ENCODE peak calls at places on chromosomes 13 and 19, in five cellular contexts. D is fibroblast of lung, G is AG10803, Y is transverse colon, W is left ventricle myocardium inferior. N is an unnamed sample.

GRCh38 chr19:17125728-17126677 is 50.4 kb downstream of the MYO9B start:
- DNase-seq in Y (peak), G (no peak), W (peak), D (peak), N (peak)

GRCh38 chr13:48993150-48993549 is 17.4 kb downstream of the FNDC3A start:
- DNase-seq in D (no peak), Y (no peak), W (no peak), G (no peak), N (no peak)

GRCh38 chr19:32453736-32454135 is 48.2 kb downstream of the DPY19L3 start:
- DNase-seq in Y (no peak), W (no peak), D (no peak), G (peak), N (no peak)

GRCh38 chr19:38441660-38442348 is 8.3 kb downstream of the RYR1 start:
- DNase-seq in W (no peak), Y (no peak), D (no peak), G (no peak), N (no peak)

GRCh38 chr13:84946144-84946543 is 853.1 kb downstream of the SLITRK6 start:
- DNase-seq in W (no peak), D (no peak), Y (no peak), G (no peak), N (no peak)

GRCh38 chr19:40754611-40755247 is 3.7 kb downstream of the SNRPA start:
- DNase-seq in G (peak), Y (peak), D (no peak), W (no peak), N (no peak)

GRCh38 chr13:94677799-94678198 is 34.5 kb downstream of the SOX21 start:
- DNase-seq in W (no peak), Y (no peak), D (no peak), G (no peak), N (no peak)

GRCh38 chr13:100734194-100734720 is 59.7 kb upstream of the TMTC4 start:
- DNase-seq in Y (no peak), D (no peak), W (no peak), G (no peak), N (no peak)

GRCh38 chr13:33119022-33119735 is 103.0 kb downstream of the KL start:
- DNase-seq in Y (no peak), G (peak), D (peak), W (no peak), N (no peak)

GRCh38 chr19:55041627-55042343 is 3.7 kb upstream of the GP6 start:
- DNase-seq in Y (no peak), W (no peak), G (no peak), D (no peak), N (peak)

GRCh38 chr19:633786-634639 is 676 bp upstream of the POLRMT start:
- DNase-seq in W (no peak), G (no peak), Y (no peak), D (no peak), N (no peak)

GRCh38 chr19:16773939-16774338 is 54.3 kb downstream of the NWD1 start:
- DNase-seq in G (no peak), Y (no peak), D (no peak), W (no peak), N (no peak)

GRCh38 chr13:63161219-63161618 is 1745.6 kb upstream of the PCDH20 start:
- DNase-seq in Y (no peak), G (no peak), W (no peak), D (peak), N (no peak)

GRCh38 chr13:66207610-66208009 is 1022.5 kb downstream of the PCDH9 start:
- DNase-seq in Y (no peak), W (no peak), D (peak), G (no peak), N (no peak)

GRCh38 chr13:85806553-85807175 is 7.4 kb upstream of the SLITRK6 start:
- DNase-seq in Y (no peak), G (peak), W (no peak), D (peak), N (no peak)

GRCh38 chr13:23350009-23350408 is 83.5 kb downstream of the SACS start:
- DNase-seq in Y (no peak), G (peak), W (no peak), D (peak), N (no peak)

GRCh38 chr19:7904074-7905020 is 670 bp downstream of the MAP2K7 start:
- DNase-seq in D (no peak), G (no peak), Y (peak), W (no peak), N (peak)
- H3K4me3 ChIP-seq in D (peak), G (peak), Y (peak), W (peak), N (peak)

GRCh38 chr13:111385182-111385857 is 64.9 kb downstream of the TEX29 start:
- DNase-seq in Y (no peak), G (no peak), D (no peak), W (no peak), N (no peak)
- H3K4me3 ChIP-seq in Y (no peak), G (no peak), D (no peak), W (no peak), N (no peak)

GRCh38 chr13:46496086-46496485 is 56.9 kb upstream of the LRCH1 start:
- DNase-seq in D (no peak), Y (no peak), W (no peak), G (peak), N (no peak)

GRCh38 chr13:46491641-46492040 is 61.3 kb upstream of the LRCH1 start:
- DNase-seq in G (no peak), W (no peak), D (no peak), Y (no peak), N (no peak)

GRCh38 chr13:46495647-46496046 is 57.3 kb upstream of the LRCH1 start:
- DNase-seq in Y (no peak), G (peak), W (no peak), D (no peak), N (no peak)

GRCh38 chr13:46492946-46493345 is 60.0 kb upstream of the LRCH1 start:
- DNase-seq in Y (no peak), G (peak), W (no peak), D (peak), N (no peak)

GRCh38 chr13:46495066-46495465 is 57.9 kb upstream of the LRCH1 start:
- DNase-seq in D (no peak), Y (no peak), G (no peak), W (no peak), N (no peak)
- H3K4me3 ChIP-seq in D (no peak), Y (no peak), G (no peak), W (no peak), N (no peak)

DNA sequence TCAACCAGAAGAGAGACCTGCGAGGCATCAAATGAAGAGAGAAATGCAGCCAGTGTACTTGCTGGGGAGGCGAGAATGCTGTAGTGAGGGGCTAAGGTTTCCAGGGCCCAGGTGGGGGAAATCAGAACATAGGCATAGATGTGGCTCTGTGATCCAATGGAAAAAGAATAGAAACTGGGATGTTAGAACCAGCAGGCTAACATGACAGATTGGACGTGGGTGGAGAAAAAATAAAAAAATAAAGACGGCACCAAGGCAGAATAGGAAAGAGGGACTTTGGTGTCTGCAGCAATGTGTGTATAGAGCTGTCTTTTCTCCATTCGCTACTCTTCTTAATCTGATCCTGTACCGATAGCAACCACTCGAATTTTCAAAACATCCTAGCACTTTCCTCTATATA is 381.0 kb upstream of the NBEA start:
- DNase-seq in Y (no peak), D (no peak), W (no peak), G (no peak), N (no peak)
- H3K4me3 ChIP-seq in Y (no peak), D (no peak), W (no peak), G (no peak), N (no peak)

GRCh38 chr13:114067886-114068722 is 64.3 kb downstream of the RASA3 start:
- DNase-seq in G (no peak), D (no peak), Y (peak), W (no peak), N (peak)
- H3K4me3 ChIP-seq in G (peak), D (peak), Y (no peak), W (no peak), N (no peak)

GRCh38 chr13:78183737-78184136 is 265.1 kb upstream of the EDNRB start:
- DNase-seq in D (no peak), Y (no peak), W (no peak), G (peak), N (no peak)
- H3K4me3 ChIP-seq in D (no peak), Y (no peak), W (no peak), G (no peak), N (no peak)

DNA sequence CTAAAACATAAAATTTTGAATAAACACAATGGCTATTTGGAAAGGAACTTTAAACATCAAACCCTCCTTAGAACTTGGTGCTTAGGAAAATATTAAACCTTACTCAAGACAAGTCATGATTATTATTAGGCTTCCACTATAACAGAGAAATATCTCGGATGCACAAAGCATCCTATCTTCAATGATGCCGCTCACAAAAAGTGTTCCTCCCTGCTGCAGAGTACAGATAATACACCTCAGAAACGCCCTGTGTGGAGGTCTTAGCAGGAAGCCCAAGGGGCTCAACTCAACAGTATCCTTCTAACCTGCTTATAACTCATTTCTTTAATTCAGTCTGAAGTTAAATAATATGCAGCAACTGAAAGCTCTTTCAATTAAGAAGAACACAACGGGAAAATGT is 12.2 kb downstream of the ELF1 start:
- DNase-seq in Y (no peak), W (no peak), D (no peak), G (no peak), N (no peak)
- H3K4me3 ChIP-seq in Y (no peak), W (no peak), D (no peak), G (no peak), N (no peak)

GRCh38 chr19:47305309-47305751 is 4.3 kb upstream of the C5AR1 start:
- DNase-seq in W (peak), G (peak), Y (peak), D (peak), N (peak)
- H3K4me3 ChIP-seq in W (no peak), G (no peak), Y (no peak), D (no peak), N (peak)

GRCh38 chr19:35757231-35757748 is 461 bp upstream of the HSPB6 start:
- DNase-seq in Y (peak), W (peak), G (peak), D (peak), N (peak)

GRCh38 chr19:35756373-35757230 is at the start of gene HSPB6:
- DNase-seq in D (peak), G (peak), Y (peak), W (peak), N (peak)

GRCh38 chr19:35755160-35755549 is 1.7 kb downstream of the HSPB6 start:
- DNase-seq in D (no peak), G (no peak), Y (no peak), W (no peak), N (no peak)

GRCh38 chr19:35754365-35755139 is 2.3 kb downstream of the HSPB6 start:
- DNase-seq in D (no peak), Y (peak), G (no peak), W (no peak), N (no peak)

GRCh38 chr19:35755550-35756371 is 1.1 kb downstream of the HSPB6 start:
- DNase-seq in Y (peak), W (peak), D (no peak), G (peak), N (peak)
- H3K4me3 ChIP-seq in Y (peak), W (peak), D (peak), G (peak), N (no peak)

DNA sequence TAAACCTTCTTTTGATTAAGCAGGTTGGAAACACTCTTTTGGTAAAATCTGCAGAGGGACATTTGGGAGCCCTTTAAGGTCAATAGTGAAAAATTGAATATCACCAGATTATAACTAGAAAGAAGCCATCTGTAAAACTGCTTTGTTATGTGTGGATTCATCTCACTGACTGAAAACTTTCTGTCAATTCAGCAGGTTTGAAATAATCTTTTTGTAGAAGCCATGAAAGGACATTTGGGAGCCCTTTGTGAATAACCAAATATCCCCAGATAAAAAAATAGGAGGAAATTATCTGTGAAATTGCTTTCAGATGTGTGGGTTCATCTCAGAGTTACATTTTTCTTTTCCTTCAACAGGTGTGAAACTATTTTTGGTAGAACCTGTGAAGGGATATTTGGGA is 1690.7 kb downstream of the UQCRFS1 start:
- DNase-seq in D (no peak), Y (no peak), G (no peak), W (no peak), N (no peak)
- H3K4me3 ChIP-seq in D (no peak), Y (no peak), G (no peak), W (no peak), N (no peak)